ENCODE peak calls at places on chromosomes 13 and 19, in eight cellular contexts. P is astrocyte of the hippocampus; E is AG09309; I is mucosa of descending colon; Q is activated B cell treated with CpG ODN at 0.5 μM for 24 hours; N is T-helper 17 cell; A is stimulated activated CD8-positive, alpha-beta memory T cell treated with anti-CD3 and anti-CD28 coated beads, Interleukin-12 subunit alpha, Interleukin-12 subunit beta, amount 100 ng/mL, for 1 hour; J is brain microvascular endothelial cell. T is an unnamed sample.

GRCh38 chr19:48480476-48481190 is 11.5 kb downstream of the CYTH2 start:
- DNase-seq in E (no peak), P (peak; percentile 76), A (peak; percentile 24), Q (no peak), I (peak; percentile 42), N (peak; percentile 49), J (peak; percentile 24), T (peak; percentile 53)

GRCh38 chr13:81987677-81988357 is 1646.9 kb upstream of the SPRY2 start:
- DNase-seq in Q (no peak), I (no peak), N (no peak), A (no peak), J (no peak), P (no peak), E (no peak), T (no peak)

GRCh38 chr13:45950343-45950995 is 98.9 kb upstream of the SIAH3 start:
- DNase-seq in N (no peak), J (no peak), Q (no peak), E (no peak), I (no peak), P (no peak), A (no peak), T (no peak)

GRCh38 chr19:12880551-12881171 is 588 bp downstream of the DNASE2 start:
- DNase-seq in A (no peak), Q (no peak), E (no peak), J (peak; percentile 5), P (peak; percentile 43), I (peak; percentile 30), N (no peak), T (no peak)

GRCh38 chr13:81493144-81493543 is 1152.2 kb upstream of the SPRY2 start:
- DNase-seq in J (no peak), E (no peak), Q (no peak), A (no peak), P (no peak), N (no peak), I (no peak), T (no peak)

GRCh38 chr13:79874396-79875360 is 393.7 kb downstream of the NDFIP2 start:
- DNase-seq in I (no peak), N (no peak), A (no peak), E (no peak), J (no peak), P (no peak), Q (no peak), T (no peak)

GRCh38 chr13:45718992-45719391 is 16.9 kb downstream of the CBY2 start:
- DNase-seq in N (no peak), E (peak; percentile 31), A (no peak), P (peak; percentile 88), J (no peak), I (no peak), Q (no peak), T (peak; percentile 3)

GRCh38 chr13:25980255-25980654 is 71.6 kb downstream of the SHISA2 start:
- DNase-seq in I (no peak), J (peak; percentile 49), N (no peak), A (no peak), E (no peak), Q (no peak), P (peak; percentile 22), T (no peak)

GRCh38 chr19:42313096-42313839 is at the start of gene TMEM145:
- DNase-seq in A (no peak), I (no peak), Q (no peak), N (no peak), P (peak; percentile 75), E (no peak), J (no peak), T (no peak)